ENCODE peak calls at places on chromosomes 12 and 14, in seven cellular contexts. W is IMR-90, F is mesendoderm, T is H9, R is neuronal stem cell, K is trophoblast cell, C is mesenchymal stem cell. I is an unnamed sample.

GRCh38 chr12:82124711-82125110 is 233.5 kb downstream of the CCDC59 start:
- DNase-seq in R (no peak), C (no peak), K (no peak), F (no peak), T (no peak), W (no peak), I (no peak)

GRCh38 chr12:101076940-101077351 is 133.1 kb downstream of the SLC5A8 start:
- DNase-seq in K (no peak), F (peak; percentile 80), C (peak; percentile 27), W (peak; percentile 29), T (no peak), R (no peak), I (no peak)

GRCh38 chr12:104974626-104975290 is 11.4 kb upstream of the NOPCHAP1 start:
- DNase-seq in F (no peak), C (peak; percentile 30), T (no peak), W (peak; percentile 53), K (peak; percentile 89), R (no peak), I (no peak)

GRCh38 chr14:22378181-22378580 is 210.8 kb downstream of the DAD1 start:
- DNase-seq in T (no peak), R (no peak), K (no peak), W (no peak), F (peak; percentile 95), C (no peak), I (no peak)

GRCh38 chr12:990308-990648 is 745 bp upstream of the ERC1 start:
- DNase-seq in K (peak; percentile 32), W (peak; percentile 74), T (peak; percentile 51), F (peak; percentile 61), C (peak; percentile 82), R (no peak), I (no peak)

GRCh38 chr14:104436047-104436531 is 143.5 kb upstream of the C14orf180 start:
- DNase-seq in R (no peak), F (peak; percentile 41), T (peak; percentile 75), W (no peak), K (no peak), C (no peak), I (peak; percentile 55)

GRCh38 chr12:110590806-110591326 is 7.7 kb upstream of the PPTC7 start:
- DNase-seq in W (peak; percentile 44), T (no peak), F (no peak), C (peak; percentile 79), K (no peak), R (no peak), I (no peak)

GRCh38 chr12:120453060-120453761 is 7.0 kb downstream of the GATC start:
- DNase-seq in C (no peak), F (no peak), T (no peak), R (no peak), W (no peak), K (no peak), I (no peak)

GRCh38 chr12:77294016-77294415 is 228.6 kb upstream of the E2F7 start:
- DNase-seq in W (peak; percentile 60), F (no peak), C (no peak), R (no peak), T (no peak), K (no peak), I (no peak)

GRCh38 chr12:88946377-88946997 is 366.2 kb upstream of the KITLG start:
- DNase-seq in C (peak; percentile 93), F (peak; percentile 18), W (peak; percentile 78), T (no peak), K (no peak), R (no peak), I (no peak)

GRCh38 chr14:90291699-90292098 is 35.3 kb downstream of the PSMC1 start:
- DNase-seq in K (no peak), W (no peak), C (no peak), F (no peak), R (no peak), T (no peak), I (no peak)

GRCh38 chr14:24673059-24673458 is 39.1 kb upstream of the GZMB start:
- DNase-seq in C (no peak), K (no peak), R (no peak), F (no peak), T (no peak), W (no peak), I (no peak)

GRCh38 chr12:43776498-43776897 is 17.7 kb downstream of the IRAK4 start:
- DNase-seq in F (peak; percentile 46), R (no peak), K (peak; percentile 14), C (peak; percentile 42), T (no peak), W (peak; percentile 45), I (no peak)

GRCh38 chr12:104910196-104910840 is 47.8 kb downstream of the SLC41A2 start:
- DNase-seq in R (no peak), K (no peak), W (peak; percentile 62), T (no peak), F (no peak), C (no peak), I (no peak)

GRCh38 chr14:50318031-50318626 is 6.0 kb downstream of the DMAC2L start:
- DNase-seq in C (peak; percentile 56), F (no peak), R (no peak), K (no peak), T (no peak), W (peak; percentile 66), I (no peak)

GRCh38 chr12:20057398-20057797 is 310.9 kb upstream of the PDE3A start:
- DNase-seq in F (no peak), R (no peak), K (no peak), C (no peak), W (no peak), T (no peak), I (no peak)

GRCh38 chr14:99189201-99189801 is 82.7 kb downstream of the BCL11B start:
- DNase-seq in T (no peak), K (no peak), R (no peak), C (no peak), W (no peak), F (no peak), I (no peak)

GRCh38 chr12:106082216-106083175 is 56.3 kb downstream of the NUAK1 start:
- DNase-seq in C (peak; percentile 99), F (no peak), K (no peak), T (no peak), R (no peak), W (peak; percentile 73), I (no peak)

GRCh38 chr14:25041898-25042297 is 8.0 kb downstream of the STXBP6 start:
- DNase-seq in R (no peak), C (no peak), F (no peak), T (no peak), W (no peak), K (no peak), I (no peak)

GRCh38 chr14:68782091-68782981 is 10.5 kb downstream of the ZFP36L1 start:
- DNase-seq in K (no peak), T (no peak), F (no peak), W (no peak), R (no peak), C (no peak), I (no peak)

GRCh38 chr12:110366474-110367208 is 36.9 kb downstream of the ANAPC7 start:
- DNase-seq in W (no peak), C (peak; percentile 65), F (no peak), K (no peak), R (no peak), T (no peak), I (no peak)

GRCh38 chr12:96502949-96503532 is 13.7 kb downstream of the CFAP54 start:
- DNase-seq in C (no peak), T (no peak), W (no peak), K (no peak), R (no peak), F (no peak), I (no peak)
- H3K4ac ChIP-seq in C (no peak overlapping the region), T (no peak overlapping the region), W (no peak overlapping the region), K (no peak overlapping the region), R (no peak overlapping the region), F (no peak overlapping the region), I (no peak overlapping the region)

GRCh38 chr12:7985802-7986418 is 46.6 kb upstream of the FOXJ2 start:
- DNase-seq in R (no peak), F (no peak), K (peak; percentile 57), W (no peak), T (no peak), C (no peak), I (no peak)
- H3K4ac ChIP-seq in R (no peak overlapping the region), F (no peak overlapping the region), K (no peak overlapping the region), W (no peak overlapping the region), T (no peak overlapping the region), C (no peak overlapping the region), I (no peak overlapping the region)

DNA sequence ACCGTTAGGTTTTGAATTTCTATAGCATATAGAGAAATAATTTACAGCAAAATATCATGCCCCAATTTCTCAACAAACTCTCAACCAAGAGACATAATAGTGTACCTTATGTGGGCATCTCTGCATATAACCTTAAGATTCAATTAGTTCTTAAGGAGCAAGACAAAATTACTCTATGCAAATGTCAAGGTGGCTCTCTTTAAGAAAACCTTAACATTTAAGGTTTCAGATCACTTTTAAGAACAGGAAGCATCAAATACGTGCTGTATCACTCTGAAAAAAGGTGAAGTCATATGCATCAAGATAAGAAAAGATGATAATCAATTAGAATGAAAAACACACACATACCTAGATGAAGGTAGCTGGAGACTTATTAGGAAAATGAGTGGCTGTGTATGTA is 728.0 kb downstream of the FLRT2 start:
- DNase-seq in K (no peak), W (no peak), R (no peak), T (no peak), C (no peak), F (no peak), I (no peak)
- H3K4ac ChIP-seq in K (no peak overlapping the region), W (no peak overlapping the region), R (no peak overlapping the region), T (no peak overlapping the region), C (no peak overlapping the region), F (no peak overlapping the region), I (no peak overlapping the region)

GRCh38 chr12:68878283-68878682 is 54.7 kb downstream of the CPM start:
- DNase-seq in R (no peak), W (no peak), K (no peak), C (no peak), F (no peak), T (no peak), I (no peak)

GRCh38 chr12:68883151-68883550 is 49.8 kb downstream of the CPM start:
- DNase-seq in F (no peak), C (no peak), W (no peak), R (no peak), K (no peak), T (no peak), I (no peak)

GRCh38 chr12:68878846-68879245 is 54.1 kb downstream of the CPM start:
- DNase-seq in K (no peak), T (no peak), R (no peak), W (no peak), C (no peak), F (no peak), I (no peak)

GRCh38 chr12:68882251-68882964 is 50.6 kb downstream of the CPM start:
- DNase-seq in R (no peak), T (no peak), C (no peak), W (no peak), K (no peak), F (no peak), I (no peak)

DNA sequence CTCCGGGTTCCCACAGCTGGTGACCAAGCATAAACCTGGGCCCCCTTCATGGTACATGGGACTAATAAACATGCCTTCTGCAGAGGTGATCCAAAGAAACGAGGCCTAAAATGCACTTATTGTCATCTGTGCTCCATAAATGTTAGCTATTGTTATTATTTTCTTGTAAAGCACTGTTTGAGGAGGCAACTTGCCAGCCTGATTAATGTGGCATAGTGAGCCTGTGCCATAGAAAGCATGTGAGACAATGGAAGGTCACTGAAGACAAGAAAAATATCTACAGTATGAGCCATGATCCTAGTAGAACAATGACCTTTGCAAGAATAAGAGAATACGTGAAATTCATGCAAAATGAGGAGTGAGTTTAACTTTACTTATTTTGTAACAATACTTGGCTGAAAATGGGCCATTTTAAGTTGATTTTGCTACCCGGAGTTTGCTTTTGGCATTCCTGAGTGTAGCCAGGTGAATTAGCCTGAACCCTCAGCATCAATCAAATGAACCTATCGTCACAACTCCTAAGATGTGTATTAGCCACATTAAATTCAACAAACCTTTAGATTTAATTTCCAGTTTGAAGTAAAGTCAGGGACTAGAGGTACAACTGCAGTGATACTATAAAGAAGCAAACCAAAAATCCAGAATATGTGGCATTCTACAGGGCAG is 52.2 kb downstream of the CPM start:
- DNase-seq in K (no peak), W (no peak), C (no peak), F (no peak), T (no peak), R (no peak), I (no peak)
- H3K4ac ChIP-seq in K (no peak overlapping the region), W (no peak overlapping the region), C (no peak overlapping the region), F (no peak overlapping the region), T (no peak overlapping the region), R (no peak overlapping the region), I (no peak overlapping the region)

I was measured in H1.